ENCODE peak calls at places on chromosomes 5 and 9, in six cellular contexts. D is AG09309, E is OCI-LY7, K is kidney, M is cardiac fibroblast, O is progenitor cell of endocrine pancreas. C is an unnamed sample.

GRCh38 chr5:2740849-2741555 is 10.5 kb downstream of the IRX2 start:
- DNase-seq in D (no peak), E (no peak), K (no peak), M (no peak), O (no peak), C (no peak)

GRCh38 chr5:159304961-159305595 is 25.2 kb downstream of the IL12B start:
- DNase-seq in D (no peak), E (no peak), K (no peak), M (no peak), O (no peak), C (no peak)

GRCh38 chr5:132506094-132506692 is 15.6 kb upstream of the IRF1 start:
- DNase-seq in D (peak), E (peak), K (no peak), M (peak), O (no peak), C (no peak)

GRCh38 chr5:96616801-96617200 is 45.4 kb upstream of the CAST start:
- DNase-seq in D (no peak), E (no peak), K (no peak), M (no peak), O (no peak), C (no peak)

GRCh38 chr5:36392818-36393217 is 91.1 kb upstream of the RANBP3L start:
- DNase-seq in D (peak), E (no peak), K (no peak), M (peak), O (no peak), C (no peak)

GRCh38 chr5:90359073-90359804 is 50.3 kb downstream of the CETN3 start:
- DNase-seq in D (no peak), E (no peak), K (no peak), M (no peak), O (no peak), C (no peak)

GRCh38 chr5:81749562-81750307 is 1.2 kb downstream of the SSBP2 start:
- DNase-seq in D (no peak), E (peak), K (peak), M (no peak), O (peak), C (peak)

GRCh38 chr9:1530681-1531080 is 480.5 kb downstream of the DMRT2 start:
- DNase-seq in D (no peak), E (no peak), K (no peak), M (no peak), O (no peak), C (no peak)

GRCh38 chr5:19044931-19045695 is 942.9 kb downstream of the CDH18 start:
- DNase-seq in D (no peak), E (no peak), K (no peak), M (no peak), O (no peak), C (no peak)

GRCh38 chr9:89774971-89775370 is 170.2 kb downstream of the GADD45G start:
- DNase-seq in D (no peak), E (no peak), K (no peak), M (no peak), O (no peak), C (no peak)

GRCh38 chr9:117763314-117763713 is 59.1 kb downstream of the TLR4 start:
- DNase-seq in D (peak), E (no peak), K (no peak), M (no peak), O (no peak), C (no peak)

GRCh38 chr5:81909677-81910076 is 62.1 kb upstream of the ATG10 start:
- DNase-seq in D (no peak), E (no peak), K (no peak), M (no peak), O (no peak), C (no peak)

GRCh38 chr9:93633492-93634221 is 57.3 kb downstream of the PHF2 start:
- DNase-seq in D (no peak), E (no peak), K (no peak), M (no peak), O (no peak), C (no peak)

GRCh38 chr5:111699324-111699723 is 57.7 kb downstream of the NREP start:
- DNase-seq in D (no peak), E (no peak), K (no peak), M (peak), O (no peak), C (no peak)

GRCh38 chr5:39148983-39149534 is 70.3 kb downstream of the FYB1 start:
- DNase-seq in D (no peak), E (no peak), K (no peak), M (peak), O (no peak), C (no peak)

GRCh38 chr5:151214614-151215545 is 9.0 kb downstream of the CCDC69 start:
- DNase-seq in D (no peak), E (peak), K (no peak), M (no peak), O (no peak), C (no peak)

GRCh38 chr5:121968910-121969607 is 7.3 kb downstream of the SRFBP1 start:
- DNase-seq in D (peak), E (no peak), K (no peak), M (peak), O (no peak), C (no peak)

GRCh38 chr5:172455511-172456061 is 1.3 kb upstream of the SH3PXD2B start:
- DNase-seq in D (no peak), E (no peak), K (no peak), M (peak), O (no peak), C (no peak)

GRCh38 chr5:132867046-132867451 is 607 bp downstream of the UQCRQ start:
- DNase-seq in D (no peak), E (no peak), K (no peak), M (no peak), O (no peak), C (no peak)

GRCh38 chr5:151051066-151051930 is 29.5 kb downstream of the TNIP1 start:
- DNase-seq in D (peak), E (peak), K (peak), M (peak), O (peak), C (peak)

GRCh38 chr9:110995511-110996340 is 42.5 kb downstream of the LPAR1 start:
- DNase-seq in D (no peak), E (no peak), K (no peak), M (peak), O (no peak), C (no peak)

GRCh38 chr9:22916148-22916547 is 469.5 kb downstream of the DMRTA1 start:
- DNase-seq in D (no peak), E (no peak), K (no peak), M (no peak), O (no peak), C (no peak)

GRCh38 chr9:137252555-137253506 is 1.7 kb downstream of the STPG3 start:
- DNase-seq in D (no peak), E (peak), K (no peak), M (no peak), O (no peak), C (no peak)

GRCh38 chr9:110357510-110357909 is 19.8 kb upstream of the TXNDC8 start:
- DNase-seq in D (no peak), E (no peak), K (no peak), M (no peak), O (no peak), C (no peak)

GRCh38 chr5:124659798-124660197 is 86.6 kb downstream of the ZNF608 start:
- DNase-seq in D (no peak), E (no peak), K (no peak), M (no peak), O (no peak), C (no peak)

GRCh38 chr5:69308046-69308553 is 24.5 kb downstream of the CCDC125 start:
- DNase-seq in D (no peak), E (no peak), K (no peak), M (no peak), O (no peak), C (no peak)

GRCh38 chr9:135082536-135082935 is 4.9 kb upstream of the OLFM1 start:
- DNase-seq in D (no peak), E (no peak), K (peak), M (no peak), O (no peak), C (no peak)

GRCh38 chr5:1483856-1484255 is 38.6 kb upstream of the SLC6A3 start:
- DNase-seq in D (no peak), E (no peak), K (no peak), M (no peak), O (no peak), C (no peak)

GRCh38 chr5:39015743-39016586 is 58.2 kb downstream of the RICTOR start:
- DNase-seq in D (peak), E (no peak), K (no peak), M (peak), O (no peak), C (no peak)

GRCh38 chr9:33919276-33919897 is 102.4 kb downstream of the UBE2R2 start:
- DNase-seq in D (no peak), E (no peak), K (no peak), M (no peak), O (no peak), C (no peak)

GRCh38 chr9:33924978-33925797 is 108.2 kb downstream of the UBE2R2 start:
- DNase-seq in D (peak), E (peak), K (no peak), M (peak), O (peak), C (peak)

GRCh38 chr9:33923998-33924701 is 107.2 kb downstream of the UBE2R2 start:
- DNase-seq in D (no peak), E (no peak), K (peak), M (no peak), O (no peak), C (no peak)

GRCh38 chr9:33923079-33923478 is 106.1 kb downstream of the UBE2R2 start:
- DNase-seq in D (no peak), E (no peak), K (no peak), M (no peak), O (no peak), C (no peak)

GRCh38 chr9:33921967-33922895 is 105.3 kb downstream of the UBE2R2 start:
- DNase-seq in D (no peak), E (peak), K (no peak), M (peak), O (no peak), C (no peak)
- TF ChIP-seq CTCF in D (peak), E (peak), K (peak), M (peak), O (peak), C (peak)

GRCh38 chr9:132518151-132518550 is 64.3 kb upstream of the BARHL1 start:
- DNase-seq in D (no peak), E (no peak), K (no peak), M (no peak), O (no peak), C (no peak)
- TF ChIP-seq CTCF in D (no peak), E (no peak), K (no peak), M (no peak), O (no peak), C (no peak)

DNA sequence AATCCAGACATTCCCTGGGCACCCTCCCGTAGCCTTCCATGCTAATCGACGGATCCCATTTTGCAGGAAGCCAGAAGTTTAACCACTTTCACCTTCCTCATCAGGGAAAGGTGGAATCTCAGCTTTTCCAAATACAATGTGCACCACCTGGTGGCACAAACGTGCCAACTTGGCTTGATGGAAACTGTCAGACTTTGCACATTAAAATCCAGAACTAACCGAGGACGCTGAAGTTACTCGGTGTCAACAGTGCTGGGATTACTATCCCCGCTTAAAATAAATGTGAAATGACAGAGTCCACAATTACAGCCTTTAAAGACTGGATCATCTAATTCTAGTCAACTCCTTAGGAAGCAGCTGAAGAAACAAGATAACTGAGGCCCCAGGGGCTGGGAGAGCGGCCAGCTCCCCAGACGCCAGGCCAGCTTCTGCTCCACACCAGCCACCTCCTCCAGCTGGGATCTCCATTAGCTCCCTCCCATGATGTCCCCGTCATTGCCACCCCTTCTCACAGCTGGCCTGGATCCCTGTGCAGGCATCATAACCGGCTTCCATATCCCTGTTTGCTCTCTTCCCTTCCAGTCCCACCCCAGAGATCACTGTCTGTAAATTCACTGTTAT is 50.2 kb upstream of the RETREG1 start:
- DNase-seq in D (no peak), E (no peak), K (peak), M (peak), O (no peak), C (no peak)
- TF ChIP-seq CTCF in D (peak), E (peak), K (peak), M (peak), O (peak), C (peak)

GRCh38 chr9:106038266-106039001 is 344.1 kb downstream of the TMEM38B start:
- DNase-seq in D (no peak), E (no peak), K (no peak), M (no peak), O (no peak), C (no peak)
- TF ChIP-seq CTCF in D (no peak), E (no peak), K (no peak), M (no peak), O (no peak), C (no peak)

DNA sequence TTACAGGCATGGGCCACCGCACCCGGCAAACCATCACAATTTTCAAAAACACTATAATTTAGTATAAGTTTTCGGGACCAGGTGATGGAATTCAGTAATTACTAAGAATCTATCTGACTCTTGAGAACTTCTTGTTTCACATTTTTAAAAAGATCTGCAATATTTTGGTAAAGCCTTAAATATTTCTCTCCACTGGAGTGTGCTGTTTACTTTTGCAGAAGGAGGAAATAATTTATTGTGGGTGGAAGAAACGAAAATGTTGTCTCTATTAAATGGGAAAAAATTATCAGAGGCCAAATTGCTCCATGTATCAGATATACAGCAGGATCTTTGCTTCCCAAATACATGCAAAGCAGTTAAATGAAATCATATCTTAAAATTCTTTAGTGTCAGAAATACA is 566.8 kb upstream of the CYLC2 start:
- DNase-seq in D (no peak), E (no peak), K (no peak), M (no peak), O (no peak), C (no peak)
- TF ChIP-seq CTCF in D (no peak), E (no peak), K (peak), M (peak), O (no peak), C (no peak)

GRCh38 chr9:105148328-105149006 is 96.0 kb upstream of the SLC44A1 start:
- DNase-seq in D (no peak), E (no peak), K (no peak), M (no peak), O (no peak), C (no peak)
- TF ChIP-seq CTCF in D (peak), E (peak), K (no peak), M (peak), O (no peak), C (no peak)

DNA sequence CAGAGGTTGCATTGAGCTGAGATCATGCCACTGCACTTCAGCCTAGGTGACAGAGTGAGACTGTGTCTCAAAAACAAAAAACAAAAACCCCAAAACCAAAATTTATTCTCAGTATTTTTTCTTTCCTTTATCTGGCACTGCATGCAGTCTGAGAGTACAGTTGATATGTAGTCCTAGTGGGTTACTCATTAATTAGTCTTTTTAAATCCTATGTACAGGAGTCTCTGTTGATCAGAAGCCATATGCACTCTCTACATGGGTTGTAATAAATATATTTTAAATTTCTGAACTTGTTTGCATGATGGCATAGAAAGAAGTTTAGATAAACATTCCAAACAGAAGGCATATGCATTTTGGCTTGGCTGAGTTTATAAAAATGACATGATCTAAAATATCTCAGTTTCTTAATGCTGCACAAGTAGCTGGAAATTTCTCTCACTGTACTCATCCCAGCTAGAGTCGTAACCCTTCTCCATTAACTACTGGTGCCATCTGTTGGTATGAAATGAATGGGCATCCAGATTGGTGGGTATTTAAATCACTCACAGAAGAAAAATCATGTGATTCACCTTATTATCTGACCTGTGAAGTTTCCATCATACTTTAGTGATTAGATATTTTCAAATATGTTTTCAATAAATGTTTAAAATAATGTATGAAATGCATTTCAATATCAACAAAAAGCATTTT is 284.8 kb downstream of the CTNND2 start:
- DNase-seq in D (no peak), E (peak), K (no peak), M (no peak), O (no peak), C (no peak)
- TF ChIP-seq CTCF in D (no peak), E (peak), K (no peak), M (no peak), O (peak), C (peak)

GRCh38 chr9:104808030-104808614 is 44.2 kb downstream of the NIPSNAP3B start:
- DNase-seq in D (no peak), E (no peak), K (no peak), M (peak), O (no peak), C (no peak)
- TF ChIP-seq CTCF in D (peak), E (peak), K (peak), M (peak), O (peak), C (peak)

C was measured in neural crest cell.